ENCODE peak calls at places on chromosomes 13 and 19, in five cellular contexts. One of them, this sample, is unnamed.

GRCh38 chr19:10379880-10380310 is 477 bp downstream of the TYK2 start:
- DNase-seq in NCI-H1092: no peak
- DNase-seq in midbrain: no peak
- DNase-seq in CD8-positive, alpha-beta T cell: no peak
- DNase-seq in choroid plexus epithelial cell: no peak
- DNase-seq in this sample: peak; percentile 17

GRCh38 chr19:42121036-42121621 is 11.1 kb downstream of the POU2F2 start:
- DNase-seq in midbrain: no peak
- DNase-seq in CD8-positive, alpha-beta T cell: no peak
- DNase-seq in NCI-H1092: no peak
- DNase-seq in choroid plexus epithelial cell: no peak
- DNase-seq in this sample: no peak

GRCh38 chr19:16161848-16162247 is 11.5 kb downstream of the CIB3 start:
- DNase-seq in choroid plexus epithelial cell: peak; percentile 83
- DNase-seq in NCI-H1092: no peak
- DNase-seq in CD8-positive, alpha-beta T cell: no peak
- DNase-seq in midbrain: no peak
- DNase-seq in this sample: peak; percentile 51

GRCh38 chr19:23913931-23914330 is 755 bp upstream of the ZNF726 start:
- DNase-seq in NCI-H1092: no peak
- DNase-seq in midbrain: no peak
- DNase-seq in CD8-positive, alpha-beta T cell: no peak
- DNase-seq in choroid plexus epithelial cell: no peak
- DNase-seq in this sample: no peak

GRCh38 chr19:37654525-37654832 is 786 bp downstream of the ZFP30 start:
- DNase-seq in CD8-positive, alpha-beta T cell: no peak
- DNase-seq in choroid plexus epithelial cell: peak; percentile 57
- DNase-seq in midbrain: peak; percentile 50
- DNase-seq in NCI-H1092: peak; percentile 35
- DNase-seq in this sample: peak; percentile 42

GRCh38 chr19:27652796-27653195 is 1560.2 kb downstream of the UQCRFS1 start:
- DNase-seq in CD8-positive, alpha-beta T cell: no peak
- DNase-seq in choroid plexus epithelial cell: no peak
- DNase-seq in midbrain: no peak
- DNase-seq in NCI-H1092: no peak
- DNase-seq in this sample: no peak

GRCh38 chr19:2475018-2475701 is 767 bp upstream of the GADD45B start:
- DNase-seq in midbrain: no peak
- DNase-seq in CD8-positive, alpha-beta T cell: no peak
- DNase-seq in choroid plexus epithelial cell: peak; percentile 69
- DNase-seq in NCI-H1092: no peak
- DNase-seq in this sample: peak; percentile 73

GRCh38 chr19:46451352-46451751 is 20.0 kb downstream of the PNMA8A start:
- DNase-seq in CD8-positive, alpha-beta T cell: no peak
- DNase-seq in midbrain: peak; percentile 15
- DNase-seq in NCI-H1092: no peak
- DNase-seq in choroid plexus epithelial cell: no peak
- DNase-seq in this sample: no peak

GRCh38 chr19:40241809-40242384 is 15.4 kb upstream of the CCNP start:
- DNase-seq in choroid plexus epithelial cell: no peak
- DNase-seq in CD8-positive, alpha-beta T cell: no peak
- DNase-seq in NCI-H1092: no peak
- DNase-seq in midbrain: peak; percentile 87
- DNase-seq in this sample: peak; percentile 92

GRCh38 chr19:3387645-3388589 is 21.5 kb downstream of the NFIC start:
- DNase-seq in CD8-positive, alpha-beta T cell: no peak
- DNase-seq in NCI-H1092: peak; percentile 81
- DNase-seq in choroid plexus epithelial cell: no peak
- DNase-seq in midbrain: peak; percentile 94
- DNase-seq in this sample: peak; percentile 64

GRCh38 chr13:59780058-59780457 is 383.7 kb downstream of the DIAPH3 start:
- DNase-seq in CD8-positive, alpha-beta T cell: no peak
- DNase-seq in midbrain: no peak
- DNase-seq in choroid plexus epithelial cell: no peak
- DNase-seq in NCI-H1092: no peak
- DNase-seq in this sample: no peak

GRCh38 chr19:41705393-41706174 is 2.8 kb upstream of the CEACAM5 start:
- DNase-seq in NCI-H1092: no peak
- DNase-seq in midbrain: no peak
- DNase-seq in choroid plexus epithelial cell: peak; percentile 17
- DNase-seq in CD8-positive, alpha-beta T cell: no peak
- DNase-seq in this sample: peak; percentile 51

GRCh38 chr19:39539165-39539518 is 819 bp downstream of the EID2 start:
- DNase-seq in midbrain: no peak
- DNase-seq in NCI-H1092: no peak
- DNase-seq in CD8-positive, alpha-beta T cell: no peak
- DNase-seq in choroid plexus epithelial cell: no peak
- DNase-seq in this sample: no peak

GRCh38 chr19:54160948-54161347 is 1.4 kb upstream of the LENG1 start:
- DNase-seq in midbrain: no peak
- DNase-seq in NCI-H1092: no peak
- DNase-seq in choroid plexus epithelial cell: no peak
- DNase-seq in CD8-positive, alpha-beta T cell: no peak
- DNase-seq in this sample: no peak

GRCh38 chr13:110546389-110546788 is 15.1 kb downstream of the RAB20 start:
- DNase-seq in choroid plexus epithelial cell: no peak
- DNase-seq in midbrain: no peak
- DNase-seq in NCI-H1092: no peak
- DNase-seq in CD8-positive, alpha-beta T cell: no peak
- DNase-seq in this sample: no peak

GRCh38 chr13:64551755-64552154 is 2678.4 kb downstream of the PCDH9 start:
- DNase-seq in NCI-H1092: no peak
- DNase-seq in choroid plexus epithelial cell: peak; percentile 73
- DNase-seq in midbrain: no peak
- DNase-seq in CD8-positive, alpha-beta T cell: no peak
- DNase-seq in this sample: peak; percentile 0

GRCh38 chr13:114099918-114100445 is 32.4 kb downstream of the RASA3 start:
- DNase-seq in choroid plexus epithelial cell: peak; percentile 41
- DNase-seq in NCI-H1092: no peak
- DNase-seq in midbrain: no peak
- DNase-seq in CD8-positive, alpha-beta T cell: no peak
- DNase-seq in this sample: no peak

GRCh38 chr13:109496216-109496615 is 290.2 kb downstream of the IRS2 start:
- DNase-seq in CD8-positive, alpha-beta T cell: no peak
- DNase-seq in midbrain: no peak
- DNase-seq in choroid plexus epithelial cell: no peak
- DNase-seq in NCI-H1092: no peak
- DNase-seq in this sample: no peak

This sample was measured in dermis blood vessel endothelial cell.